ENCODE peak calls at places on chromosomes 13 and 19, in ten cellular contexts. F, V, N, A, B, G, E, J, Q and M are unnamed samples.

GRCh38 chr19:18473003-18473705 is 35.2 kb upstream of the ISYNA1 start:
- DNase-seq in F (no peak), V (no peak), N (no peak), A (no peak), B (no peak), G (no peak), E (no peak), J (no peak), Q (no peak), M (no peak)

GRCh38 chr19:56538761-56539263 is at the start of gene ZFP28:
- DNase-seq in F (no peak), V (peak; percentile 89), N (no peak), A (peak; percentile 82), B (peak; percentile 87), G (peak; percentile 47), E (no peak), J (peak; percentile 23), Q (peak; percentile 62), M (peak; percentile 89)

GRCh38 chr19:7370546-7370945 is 21.8 kb downstream of the ARHGEF18 start:
- DNase-seq in F (no peak), V (no peak), N (no peak), A (no peak), B (no peak), G (no peak), E (no peak), J (no peak), Q (no peak), M (no peak)

GRCh38 chr19:18294467-18294864 is 13.0 kb upstream of the JUND start:
- DNase-seq in F (peak; percentile 64), V (no peak), N (no peak), A (peak; percentile 92), B (peak; percentile 72), G (no peak), E (no peak), J (peak; percentile 73), Q (no peak), M (peak; percentile 35)

GRCh38 chr13:109666656-109667448 is 119.5 kb downstream of the IRS2 start:
- DNase-seq in F (no peak), V (no peak), N (peak; percentile 29), A (no peak), B (no peak), G (no peak), E (no peak), J (no peak), Q (no peak), M (no peak)

GRCh38 chr13:23980160-23980551 is 82.9 kb upstream of the C1QTNF9B start:
- DNase-seq in F (peak; percentile 95), V (peak; percentile 89), N (peak; percentile 17), A (peak; percentile 86), B (peak; percentile 88), G (peak; percentile 8), E (peak; percentile 89), J (peak; percentile 50), Q (peak; percentile 70), M (peak; percentile 78)

GRCh38 chr13:89897681-89898080 is 1449.8 kb upstream of the MIR17HG start:
- DNase-seq in F (no peak), V (no peak), N (no peak), A (no peak), B (no peak), G (no peak), E (no peak), J (no peak), Q (no peak), M (no peak)

GRCh38 chr19:19485161-19485997 is 30.0 kb downstream of the TSSK6 start:
- DNase-seq in F (no peak), V (no peak), N (no peak), A (peak; percentile 52), B (no peak), G (no peak), E (no peak), J (no peak), Q (no peak), M (no peak)

GRCh38 chr19:14561832-14562351 is 10.0 kb downstream of the NDUFB7 start:
- DNase-seq in F (no peak), V (peak; percentile 57), N (no peak), A (no peak), B (no peak), G (no peak), E (peak; percentile 48), J (no peak), Q (no peak), M (peak; percentile 41)

GRCh38 chr19:34962945-34963530 is 991 bp downstream of the ZNF792 start:
- DNase-seq in F (no peak), V (peak; percentile 22), N (no peak), A (no peak), B (no peak), G (no peak), E (no peak), J (no peak), Q (no peak), M (no peak)

GRCh38 chr19:29819986-29820385 is 8.2 kb downstream of the CCNE1 start:
- DNase-seq in F (no peak), V (no peak), N (no peak), A (no peak), B (peak; percentile 14), G (no peak), E (no peak), J (no peak), Q (no peak), M (no peak)

GRCh38 chr19:17294051-17294891 is 9.0 kb downstream of the ABHD8 start:
- DNase-seq in F (no peak), V (peak; percentile 46), N (peak; percentile 60), A (peak; percentile 72), B (peak; percentile 62), G (no peak), E (peak; percentile 22), J (no peak), Q (no peak), M (no peak)

GRCh38 chr19:40791349-40791748 is 7.6 kb upstream of the EGLN2 start:
- DNase-seq in F (no peak), V (no peak), N (no peak), A (no peak), B (peak; percentile 76), G (no peak), E (no peak), J (no peak), Q (no peak), M (no peak)

GRCh38 chr13:30142502-30143211 is 164.7 kb downstream of the KATNAL1 start:
- DNase-seq in F (peak; percentile 40), V (no peak), N (peak; percentile 39), A (no peak), B (no peak), G (no peak), E (no peak), J (no peak), Q (peak; percentile 62), M (no peak)

GRCh38 chr13:40600145-40600751 is 66.2 kb downstream of the FOXO1 start:
- DNase-seq in F (no peak), V (no peak), N (no peak), A (no peak), B (no peak), G (no peak), E (no peak), J (no peak), Q (no peak), M (no peak)

GRCh38 chr13:40597735-40598365 is 68.6 kb downstream of the FOXO1 start:
- DNase-seq in F (no peak), V (no peak), N (no peak), A (no peak), B (peak; percentile 62), G (no peak), E (peak; percentile 23), J (no peak), Q (no peak), M (no peak)

GRCh38 chr13:40599722-40600121 is 66.7 kb downstream of the FOXO1 start:
- DNase-seq in F (no peak), V (no peak), N (no peak), A (no peak), B (no peak), G (no peak), E (no peak), J (no peak), Q (no peak), M (no peak)

GRCh38 chr13:40598599-40598998 is 67.8 kb downstream of the FOXO1 start:
- DNase-seq in F (no peak), V (no peak), N (no peak), A (no peak), B (no peak), G (no peak), E (no peak), J (no peak), Q (no peak), M (no peak)

GRCh38 chr13:40599146-40599545 is 67.3 kb downstream of the FOXO1 start:
- DNase-seq in F (no peak), V (no peak), N (no peak), A (no peak), B (no peak), G (no peak), E (no peak), J (no peak), Q (no peak), M (no peak)
- H3K9me3 ChIP-seq in F (no peaks in the 10 kb centered on the region), V (no peaks in the 10 kb centered on the region), N (no peaks in the 10 kb centered on the region), A (no peaks in the 10 kb centered on the region), B (no peaks in the 10 kb centered on the region), G (no peaks in the 10 kb centered on the region), E (no peaks in the 10 kb centered on the region), J (no peaks in the 10 kb centered on the region), Q (no peaks in the 10 kb centered on the region), M (no peaks in the 10 kb centered on the region)

GRCh38 chr13:45490068-45490467 is 25.3 kb downstream of the COG3 start:
- DNase-seq in F (no peak), V (no peak), N (peak; percentile 9), A (no peak), B (no peak), G (no peak), E (peak; percentile 11), J (no peak), Q (no peak), M (no peak)
- TF ChIP-seq CTCF in F (no peak), V (peak; percentile 46), N (no peak), A (no peak), B (no peak), G (no peak), E (no peak), J (no peak), Q (no peak), M (no peak)

DNA sequence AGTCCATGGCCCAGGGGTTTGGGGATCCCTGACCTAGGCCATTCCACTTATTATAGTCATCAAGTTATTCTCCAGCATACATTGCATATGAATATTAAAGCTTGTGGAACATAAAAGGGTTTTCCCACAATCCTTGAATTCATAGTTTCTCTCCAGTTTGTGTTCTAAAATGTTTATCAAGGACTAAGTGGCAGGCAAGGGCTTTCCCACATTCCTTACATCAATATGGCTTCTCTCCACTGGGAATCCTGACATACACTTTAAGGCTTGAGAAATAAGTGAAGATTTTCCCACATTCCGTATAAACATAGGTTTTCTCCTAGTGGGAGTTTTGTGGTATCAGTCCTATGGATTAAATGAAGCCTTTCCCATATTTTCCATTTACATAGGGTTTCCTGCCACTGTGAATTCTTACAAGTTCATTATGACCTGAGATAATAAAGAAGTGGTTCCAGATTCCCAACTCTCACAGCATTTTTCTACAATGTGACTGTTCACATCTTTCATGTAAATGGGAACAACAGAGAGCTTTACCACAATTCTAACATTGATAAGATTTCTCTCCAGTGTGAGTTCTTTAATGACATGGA is 14.5 kb downstream of the ZNF426 start:
- DNase-seq in F (no peak), V (no peak), N (no peak), A (no peak), B (no peak), G (no peak), E (no peak), J (no peak), Q (no peak), M (no peak)
- H3K9me3 ChIP-seq in F (peaks cover 62% of the 10 kb centered on the region), V (peaks cover 91% of the 10 kb centered on the region), N (peaks cover 62% of the 10 kb centered on the region), A (peaks cover 98% of the 10 kb centered on the region), B (peaks cover 96% of the 10 kb centered on the region), G (peaks cover 100% of the 10 kb centered on the region), E (peaks cover 25% of the 10 kb centered on the region), J (peaks cover 88% of the 10 kb centered on the region), Q (peaks cover 10% of the 10 kb centered on the region), M (peaks cover 98% of the 10 kb centered on the region)

GRCh38 chr13:47397739-47398138 is 500.9 kb upstream of the HTR2A start:
- DNase-seq in F (no peak), V (no peak), N (no peak), A (no peak), B (no peak), G (no peak), E (no peak), J (no peak), Q (no peak), M (no peak)
- TF ChIP-seq CTCF in F (no peak), V (no peak), N (no peak), A (no peak), B (no peak), G (no peak), E (no peak), J (no peak), Q (no peak), M (no peak)